ENCODE peak calls at places on chromosome 5, in ten cellular contexts. P is esophagus muscularis mucosa, F is cardiac muscle cell, S is BE2C, B is uterus, C is IMR-90, J is upper lobe of right lung, D is mammary epithelial cell, K is HCT116, R is heart left ventricle. E is an unnamed sample. For H3K4me1, H3K27me3 and H3K36me3, the result is how much of the 10 kb centered on the place peaks cover.

GRCh38 chr5:121378559-121379359 is 472.9 kb upstream of the FTMT start:
- DNase-seq in P (no peak), F (no peak), S (no peak), B (no peak), C (no peak), J (no peak), D (no peak), K (no peak), R (no peak), E (no peak)

GRCh38 chr5:67241326-67241725 is 44.7 kb upstream of the CD180 start:
- DNase-seq in P (no peak), F (no peak), S (no peak), B (no peak), C (no peak), J (no peak), D (no peak), K (no peak), R (no peak), E (no peak)

GRCh38 chr5:99063737-99064136 is 134.9 kb upstream of the CHD1 start:
- DNase-seq in P (no peak), F (no peak), S (no peak), B (no peak), C (no peak), J (no peak), D (no peak), K (no peak), R (no peak), E (no peak)

GRCh38 chr5:83364322-83365299 is 106.9 kb upstream of the VCAN start:
- DNase-seq in P (no peak), F (no peak), S (no peak), B (no peak), C (no peak), J (no peak), D (no peak), K (no peak), R (no peak), E (no peak)

GRCh38 chr5:143019157-143019556 is 249.0 kb downstream of the ARHGAP26 start:
- DNase-seq in P (no peak), F (no peak), S (no peak), B (no peak), C (no peak), J (no peak), D (no peak), K (no peak), R (no peak), E (no peak)

GRCh38 chr5:54820346-54820745 is 165.0 kb downstream of the ESM1 start:
- DNase-seq in P (no peak), F (no peak), S (no peak), B (no peak), C (peak), J (no peak), D (no peak), K (no peak), R (no peak), E (no peak)

GRCh38 chr5:131466171-131466766 is 168.8 kb downstream of the RAPGEF6 start:
- DNase-seq in P (no peak), F (no peak), S (no peak), B (no peak), C (peak), J (no peak), D (peak), K (no peak), R (no peak), E (no peak)

GRCh38 chr5:136032564-136032963 is 3.8 kb downstream of the TGFBI start:
- DNase-seq in P (no peak), F (no peak), S (no peak), B (peak), C (peak), J (peak), D (peak), K (no peak), R (no peak), E (peak)

GRCh38 chr5:68999181-68999580 is 94.6 kb upstream of the SLC30A5 start:
- DNase-seq in P (no peak), F (no peak), S (no peak), B (no peak), C (no peak), J (no peak), D (no peak), K (no peak), R (no peak), E (no peak)

GRCh38 chr5:180689071-180689694 is 39.8 kb upstream of the FLT4 start:
- DNase-seq in P (peak), F (no peak), S (no peak), B (no peak), C (no peak), J (no peak), D (no peak), K (no peak), R (no peak), E (no peak)

GRCh38 chr5:148972958-148973357 is 89.9 kb downstream of the SH3TC2 start:
- DNase-seq in P (no peak), F (no peak), S (peak), B (no peak), C (peak), J (no peak), D (peak), K (peak), R (peak), E (peak)

GRCh38 chr5:142830241-142831018 is 60.3 kb downstream of the ARHGAP26 start:
- DNase-seq in P (no peak), F (no peak), S (no peak), B (no peak), C (peak), J (no peak), D (no peak), K (no peak), R (no peak), E (no peak)

GRCh38 chr5:62982348-62982747 is 403.7 kb downstream of the LRRC70 start:
- DNase-seq in P (no peak), F (no peak), S (no peak), B (no peak), C (no peak), J (no peak), D (no peak), K (no peak), R (no peak), E (no peak)

GRCh38 chr5:83509535-83509934 is 38.0 kb downstream of the VCAN start:
- DNase-seq in P (no peak), F (peak), S (peak), B (no peak), C (peak), J (no peak), D (peak), K (no peak), R (no peak), E (no peak)

GRCh38 chr5:98588225-98588624 is 185.2 kb upstream of the RGMB start:
- DNase-seq in P (no peak), F (no peak), S (no peak), B (no peak), C (peak), J (no peak), D (no peak), K (no peak), R (no peak), E (no peak)

GRCh38 chr5:53555160-53555559 is 5.3 kb upstream of the NDUFS4 start:
- DNase-seq in P (no peak), F (no peak), S (no peak), B (no peak), C (no peak), J (no peak), D (no peak), K (no peak), R (no peak), E (no peak)

GRCh38 chr5:37740331-37741066 is 99.3 kb downstream of the GDNF start:
- DNase-seq in P (no peak), F (no peak), S (no peak), B (no peak), C (peak), J (no peak), D (no peak), K (no peak), R (no peak), E (no peak)

GRCh38 chr5:79243224-79243623 is 7.3 kb downstream of the JMY start:
- DNase-seq in P (peak), F (no peak), S (no peak), B (no peak), C (no peak), J (no peak), D (no peak), K (no peak), R (no peak), E (no peak)

GRCh38 chr5:79241535-79241979 is 5.6 kb downstream of the JMY start:
- DNase-seq in P (no peak), F (no peak), S (no peak), B (no peak), C (peak), J (no peak), D (no peak), K (no peak), R (no peak), E (peak)

GRCh38 chr5:79242242-79243039 is 6.5 kb downstream of the JMY start:
- DNase-seq in P (no peak), F (no peak), S (no peak), B (no peak), C (no peak), J (no peak), D (no peak), K (no peak), R (no peak), E (no peak)

GRCh38 chr5:79237735-79238560 is 2.0 kb downstream of the JMY start:
- DNase-seq in P (no peak), F (no peak), S (no peak), B (no peak), C (no peak), J (no peak), D (no peak), K (no peak), R (no peak), E (peak)

GRCh38 chr5:79240561-79240960 is 4.6 kb downstream of the JMY start:
- DNase-seq in P (no peak), F (no peak), S (no peak), B (no peak), C (no peak), J (no peak), D (no peak), K (no peak), R (no peak), E (no peak)
- H3K4me1 ChIP-seq in P (half or more), F (under half), S (under half), B (under half), C (under half), J (under half), D (under half), K (under half), R (under half), E (under half)

GRCh38 chr5:172568308-172568923 is 72.6 kb upstream of the NEURL1B start:
- DNase-seq in P (no peak), F (no peak), S (no peak), B (no peak), C (no peak), J (no peak), D (no peak), K (no peak), R (no peak), E (no peak)

GRCh38 chr5:172567843-172568242 is 73.2 kb upstream of the NEURL1B start:
- DNase-seq in P (no peak), F (no peak), S (no peak), B (no peak), C (no peak), J (no peak), D (no peak), K (no peak), R (no peak), E (no peak)

GRCh38 chr5:172565931-172566665 is 75.0 kb upstream of the NEURL1B start:
- DNase-seq in P (no peak), F (no peak), S (no peak), B (no peak), C (no peak), J (no peak), D (no peak), K (no peak), R (no peak), E (no peak)

GRCh38 chr5:172565455-172565854 is 75.6 kb upstream of the NEURL1B start:
- DNase-seq in P (no peak), F (no peak), S (no peak), B (no peak), C (no peak), J (no peak), D (no peak), K (no peak), R (peak), E (no peak)

DNA sequence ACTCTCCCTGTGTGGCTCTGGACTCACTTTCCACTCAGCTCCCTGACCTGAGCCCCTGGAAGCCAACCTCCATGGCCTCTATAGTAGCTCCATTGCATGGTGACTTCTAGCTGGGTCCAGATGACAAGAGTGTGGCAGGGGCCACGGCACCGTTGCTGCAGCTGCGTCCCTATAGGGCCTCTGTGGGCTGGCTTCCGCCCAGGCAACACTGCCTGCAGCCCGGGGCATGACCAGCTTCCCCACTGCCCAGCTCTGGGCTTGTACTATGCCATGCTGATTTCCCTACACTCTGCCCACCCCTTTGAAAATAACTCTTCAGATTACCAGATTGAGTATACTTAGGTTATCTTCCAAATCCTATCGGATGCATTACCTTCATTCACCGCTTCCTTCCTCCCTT is 73.8 kb upstream of the NEURL1B start:
- DNase-seq in P (no peak), F (no peak), S (no peak), B (no peak), C (no peak), J (no peak), D (no peak), K (no peak), R (no peak), E (no peak)
- H3K27me3 ChIP-seq in P (under half), F (under half), S (under half), B (under half), C (half or more), J (under half), D (under half), K (under half), R (under half), E (under half)

GRCh38 chr5:97021416-97021815 is 85.5 kb downstream of the LNPEP start:
- DNase-seq in P (no peak), F (no peak), S (no peak), B (no peak), C (no peak), J (no peak), D (no peak), K (no peak), R (no peak), E (no peak)
- H3K36me3 ChIP-seq in P (under half), F (under half), S (under half), B (under half), C (under half), J (half or more), D (under half), K (under half), R (half or more), E (under half)

GRCh38 chr5:119330367-119331183 is 25.2 kb upstream of the TNFAIP8 start:
- DNase-seq in P (no peak), F (no peak), S (no peak), B (no peak), C (no peak), J (no peak), D (peak), K (no peak), R (no peak), E (no peak)
- H3K4me1 ChIP-seq in P (under half), F (under half), S (under half), B (under half), C (under half), J (under half), D (under half), K (under half), R (under half), E (under half)

GRCh38 chr5:1846583-1846982 is 36.1 kb downstream of the IRX4 start:
- DNase-seq in P (no peak), F (no peak), S (no peak), B (no peak), C (no peak), J (no peak), D (no peak), K (no peak), R (peak), E (no peak)

GRCh38 chr5:1844708-1845436 is 37.9 kb downstream of the IRX4 start:
- DNase-seq in P (no peak), F (no peak), S (no peak), B (no peak), C (no peak), J (no peak), D (no peak), K (no peak), R (no peak), E (no peak)

GRCh38 chr5:1847056-1847455 is 35.7 kb downstream of the IRX4 start:
- DNase-seq in P (no peak), F (no peak), S (no peak), B (no peak), C (no peak), J (no peak), D (no peak), K (no peak), R (peak), E (no peak)

GRCh38 chr5:1847611-1848010 is 35.1 kb downstream of the IRX4 start:
- DNase-seq in P (no peak), F (no peak), S (no peak), B (no peak), C (no peak), J (no peak), D (no peak), K (no peak), R (peak), E (no peak)

GRCh38 chr5:1845696-1846095 is 37.0 kb downstream of the IRX4 start:
- DNase-seq in P (no peak), F (no peak), S (no peak), B (no peak), C (no peak), J (no peak), D (no peak), K (no peak), R (no peak), E (no peak)
- H3K27me3 ChIP-seq in P (under half), F (under half), S (under half), B (under half), C (under half), J (under half), D (under half), K (under half), R (under half), E (under half)

GRCh38 chr5:179612577-179613459 is 10.7 kb downstream of the HNRNPH1 start:
- DNase-seq in P (no peak), F (no peak), S (no peak), B (no peak), C (no peak), J (peak), D (no peak), K (no peak), R (no peak), E (no peak)

GRCh38 chr5:179610903-179611265 is 12.6 kb downstream of the HNRNPH1 start:
- DNase-seq in P (no peak), F (no peak), S (no peak), B (no peak), C (no peak), J (no peak), D (no peak), K (no peak), R (no peak), E (no peak)

GRCh38 chr5:179608131-179608581 is 15.3 kb downstream of the HNRNPH1 start:
- DNase-seq in P (no peak), F (no peak), S (no peak), B (no peak), C (no peak), J (peak), D (no peak), K (no peak), R (no peak), E (no peak)

GRCh38 chr5:179609834-179610108 is 13.7 kb downstream of the HNRNPH1 start:
- DNase-seq in P (no peak), F (no peak), S (no peak), B (no peak), C (no peak), J (no peak), D (no peak), K (no peak), R (no peak), E (no peak)

DNA sequence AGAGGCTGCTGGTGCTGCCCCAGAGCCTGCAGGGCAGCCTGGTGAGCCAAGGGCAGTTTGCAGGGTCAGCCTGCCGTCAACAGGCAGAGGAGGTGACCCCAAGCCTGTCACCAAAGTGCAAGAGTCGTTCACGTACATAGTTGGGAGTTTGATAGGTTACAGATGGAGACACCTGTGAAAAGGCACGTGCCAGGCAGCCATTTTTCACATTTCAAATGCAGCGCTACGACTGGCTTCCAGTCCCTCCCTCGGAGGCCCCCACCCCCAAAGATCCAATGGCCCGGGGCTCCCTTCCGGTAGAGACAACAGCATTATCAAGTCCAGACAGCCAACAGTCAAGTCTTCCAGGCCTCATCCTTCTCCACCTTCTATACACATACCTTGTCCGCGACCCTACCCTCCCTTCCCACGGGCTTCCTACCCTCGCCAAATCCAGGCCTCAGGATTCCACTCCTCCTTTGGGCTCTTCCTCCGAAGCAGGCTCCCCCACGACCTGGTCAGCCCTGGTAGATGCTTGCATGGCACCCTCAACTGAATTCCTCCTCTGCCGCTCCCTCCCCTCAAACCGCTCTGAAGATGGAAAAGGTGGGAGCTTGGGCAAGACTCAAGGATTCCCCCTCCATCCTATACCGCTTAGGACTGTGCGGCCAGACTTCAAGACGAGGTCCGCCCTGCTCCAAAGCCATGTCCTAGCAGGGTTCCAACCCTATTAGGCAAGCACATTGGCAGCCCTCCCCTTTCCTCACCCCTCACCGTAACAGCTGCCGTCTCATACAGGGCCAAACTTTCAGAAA is 13.2 kb downstream of the HNRNPH1 start:
- DNase-seq in P (no peak), F (no peak), S (no peak), B (no peak), C (no peak), J (peak), D (no peak), K (no peak), R (no peak), E (no peak)
- H3K36me3 ChIP-seq in P (half or more), F (half or more), S (half or more), B (under half), C (half or more), J (half or more), D (under half), K (half or more), R (half or more), E (half or more)

DNA sequence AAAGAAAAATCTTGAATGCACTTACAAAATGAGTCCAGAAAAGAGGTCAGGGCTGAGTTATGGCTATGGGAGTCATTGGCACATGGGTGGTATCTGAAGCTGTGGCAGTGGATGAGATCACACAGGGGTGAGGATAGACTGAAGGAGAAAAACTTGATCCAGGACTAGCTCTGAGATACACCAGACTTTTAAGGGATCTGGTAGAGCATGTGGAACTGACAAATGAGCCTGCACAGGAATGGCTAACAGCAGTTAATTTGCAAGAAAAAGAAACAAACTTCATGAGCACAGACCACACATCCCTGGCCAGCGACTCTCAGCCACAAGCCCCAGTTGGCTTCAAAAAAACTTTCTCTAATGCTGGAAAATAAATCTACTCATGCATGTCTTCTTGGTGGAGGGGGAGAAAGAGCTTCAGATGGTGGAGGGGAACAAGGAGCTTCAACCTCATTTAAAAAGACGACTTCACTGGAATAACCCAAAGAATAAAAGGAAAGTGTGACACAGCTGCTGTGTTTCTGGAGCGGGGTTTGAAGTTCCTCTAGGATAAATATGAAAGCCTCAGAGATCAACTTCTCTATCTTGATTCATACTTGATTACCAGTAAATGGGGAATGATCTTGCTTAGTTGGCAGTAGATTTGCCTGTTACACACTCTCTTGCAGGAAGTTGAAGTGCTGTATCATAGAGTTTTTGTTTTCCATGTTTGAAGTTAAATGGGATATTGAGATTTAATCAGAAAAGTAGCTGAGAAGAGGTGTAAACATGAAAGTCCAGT is 33.7 kb downstream of the TNFAIP8 start:
- DNase-seq in P (no peak), F (peak), S (no peak), B (no peak), C (peak), J (no peak), D (no peak), K (no peak), R (no peak), E (no peak)
- H3K4me1 ChIP-seq in P (half or more), F (under half), S (under half), B (under half), C (under half), J (under half), D (under half), K (under half), R (under half), E (under half)